ENCODE peak calls at places on chromosomes 13 and 19, in six cellular contexts. Z is lower lobe of right lung, P is IMR-90, M is brain microvascular endothelial cell, V is substantia nigra, C is heart right ventricle. B is an unnamed sample.

GRCh38 chr13:113763961-113764792 is 5.2 kb downstream of the TMEM255B start:
- DNase-seq in Z (no peak), P (no peak), M (no peak), V (no peak), C (no peak), B (no peak)

GRCh38 chr19:48308695-48309586 is 16.4 kb upstream of the EMP3 start:
- DNase-seq in Z (no peak), P (no peak), M (no peak), V (no peak), C (no peak), B (no peak)

GRCh38 chr13:72127031-72127430 is 260.0 kb upstream of the DACH1 start:
- DNase-seq in Z (no peak), P (no peak), M (no peak), V (no peak), C (no peak), B (no peak)

GRCh38 chr13:79481685-79482052 is 714 bp downstream of the NDFIP2 start:
- DNase-seq in Z (no peak), P (no peak), M (no peak), V (peak; percentile 7), C (no peak), B (peak; percentile 22)

GRCh38 chr19:30565680-30566079 is 193.5 kb downstream of the ZNF536 start:
- DNase-seq in Z (no peak), P (no peak), M (no peak), V (no peak), C (no peak), B (no peak)

GRCh38 chr19:40519352-40520322 is 52.8 kb downstream of the SPTBN4 start:
- DNase-seq in Z (no peak), P (peak; percentile 40), M (peak; percentile 10), V (peak; percentile 15), C (peak; percentile 33), B (no peak)

GRCh38 chr19:7917292-7918061 is 2.7 kb upstream of the SNAPC2 start:
- DNase-seq in Z (peak; percentile 68), P (peak; percentile 45), M (peak; percentile 29), V (peak; percentile 60), C (peak; percentile 57), B (no peak)

GRCh38 chr19:46878613-46879375 is 18.0 kb downstream of the ARHGAP35 start:
- DNase-seq in Z (no peak), P (peak; percentile 93), M (peak; percentile 91), V (peak; percentile 27), C (no peak), B (no peak)

GRCh38 chr19:13843104-13843921 is 33.6 kb upstream of the NANOS3 start:
- DNase-seq in Z (no peak), P (peak; percentile 47), M (no peak), V (no peak), C (peak; percentile 72), B (no peak)

GRCh38 chr13:79470666-79471065 is 10.3 kb upstream of the NDFIP2 start:
- DNase-seq in Z (no peak), P (no peak), M (no peak), V (no peak), C (no peak), B (no peak)

GRCh38 chr13:98478134-98479129 is 98.5 kb downstream of the STK24 start:
- DNase-seq in Z (no peak), P (peak; percentile 36), M (peak; percentile 66), V (no peak), C (no peak), B (no peak)

GRCh38 chr19:13778847-13779246 is 4.6 kb downstream of the C19orf53 start:
- DNase-seq in Z (no peak), P (no peak), M (no peak), V (no peak), C (no peak), B (no peak)

GRCh38 chr13:68152414-68152813 is 922.3 kb upstream of the PCDH9 start:
- DNase-seq in Z (no peak), P (no peak), M (no peak), V (no peak), C (no peak), B (no peak)

GRCh38 chr19:41987141-41987860 is 6.7 kb downstream of the ATP1A3 start:
- DNase-seq in Z (no peak), P (no peak), M (no peak), V (no peak), C (no peak), B (no peak)

GRCh38 chr13:68056816-68057710 is 826.9 kb upstream of the PCDH9 start:
- DNase-seq in Z (no peak), P (peak; percentile 1), M (peak; percentile 67), V (no peak), C (no peak), B (peak; percentile 8)

GRCh38 chr13:103130681-103131210 is 64.5 kb upstream of the SLC10A2 start:
- DNase-seq in Z (no peak), P (no peak), M (no peak), V (no peak), C (no peak), B (peak; percentile 6)

GRCh38 chr19:27843861-27844260 is 1369.1 kb downstream of the UQCRFS1 start:
- DNase-seq in Z (no peak), P (no peak), M (no peak), V (no peak), C (no peak), B (no peak)

GRCh38 chr13:41919031-41919740 is 41.7 kb downstream of the VWA8 start:
- DNase-seq in Z (no peak), P (no peak), M (no peak), V (peak; percentile 45), C (no peak), B (no peak)

GRCh38 chr13:77729502-77730221 is 32.2 kb downstream of the SLAIN1 start:
- DNase-seq in Z (no peak), P (no peak), M (no peak), V (no peak), C (no peak), B (no peak)

GRCh38 chr13:81383441-81383840 is 1042.5 kb upstream of the SPRY2 start:
- DNase-seq in Z (no peak), P (no peak), M (no peak), V (no peak), C (no peak), B (no peak)

DNA sequence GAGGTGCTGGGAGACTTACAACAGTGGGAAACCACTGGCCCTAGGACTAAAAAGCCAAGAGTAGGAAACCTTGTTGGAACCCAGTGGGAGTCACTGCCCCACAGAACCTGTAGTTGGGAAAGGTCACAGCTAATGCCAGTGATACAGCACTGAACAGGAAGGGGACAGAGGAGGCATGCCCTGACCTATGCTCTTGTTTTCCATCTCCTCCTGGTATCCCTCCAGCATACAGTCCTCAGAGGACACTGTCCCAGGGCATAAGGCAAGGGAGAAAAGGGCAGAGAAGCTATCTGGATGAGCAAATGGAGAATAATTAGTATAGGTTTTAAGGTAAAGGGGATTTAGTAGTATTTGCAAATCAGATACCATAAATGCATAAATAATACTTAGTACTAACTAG is 11.2 kb upstream of the TBC1D4 start:
- DNase-seq in Z (no peak), P (no peak), M (no peak), V (no peak), C (no peak), B (no peak)
- H3K27ac ChIP-seq in Z (no peak overlapping the region), P (no peak overlapping the region), M (no peak overlapping the region), V (no peak overlapping the region), C (no peak overlapping the region), B (no peak overlapping the region)

GRCh38 chr13:110283661-110284516 is 23.1 kb downstream of the COL4A1 start:
- DNase-seq in Z (no peak), P (peak; percentile 66), M (no peak), V (no peak), C (no peak), B (no peak)

GRCh38 chr13:110284809-110285519 is 22.0 kb downstream of the COL4A1 start:
- DNase-seq in Z (no peak), P (no peak), M (no peak), V (no peak), C (no peak), B (no peak)

GRCh38 chr13:110289174-110289573 is 17.8 kb downstream of the COL4A1 start:
- DNase-seq in Z (no peak), P (no peak), M (no peak), V (no peak), C (no peak), B (no peak)

GRCh38 chr13:110287031-110287828 is 19.7 kb downstream of the COL4A1 start:
- DNase-seq in Z (no peak), P (no peak), M (peak; percentile 70), V (no peak), C (no peak), B (no peak)

DNA sequence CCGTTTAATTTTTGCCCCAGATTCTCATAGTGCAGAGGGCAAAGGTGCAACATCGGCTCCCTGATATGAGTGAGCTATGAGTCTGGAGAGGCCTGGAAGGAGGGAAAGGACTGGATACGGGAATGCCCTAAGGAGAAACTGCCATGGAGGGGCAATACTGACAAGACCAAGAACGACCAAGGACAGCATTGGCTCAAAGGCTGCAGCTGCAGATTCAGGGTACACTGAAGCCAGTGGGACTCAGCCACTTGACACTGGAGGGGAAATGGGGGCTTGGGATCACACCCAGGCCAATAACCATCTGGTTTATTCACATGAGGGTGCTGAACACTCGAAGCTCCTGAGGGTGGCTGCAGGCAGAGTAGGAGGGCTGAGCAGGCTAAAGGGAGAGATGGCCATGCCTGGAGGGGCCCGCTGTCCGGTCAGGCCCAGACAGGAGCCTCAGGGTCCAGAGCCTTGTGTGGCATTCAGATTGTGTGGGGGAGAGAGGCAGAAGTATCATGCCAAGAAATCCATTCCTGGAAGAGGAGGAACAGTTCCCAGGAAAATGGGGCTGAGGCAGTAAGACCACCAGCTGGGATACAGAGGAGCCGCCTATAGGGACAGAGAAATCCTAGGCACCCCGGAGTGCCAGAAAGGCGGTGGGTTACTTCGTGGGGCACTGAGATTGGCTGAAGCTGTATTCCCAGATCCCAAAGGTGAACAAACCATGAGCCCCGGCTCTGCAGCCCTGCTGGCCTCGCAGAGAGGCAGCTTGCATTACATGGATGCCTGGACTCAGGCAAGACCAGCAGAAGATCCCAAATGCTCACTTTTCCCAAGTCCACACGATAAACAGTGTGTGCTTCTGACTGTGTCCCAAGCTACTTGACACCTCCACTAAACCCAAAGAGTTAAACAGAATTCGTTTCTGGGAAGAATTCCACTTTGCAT is 20.7 kb downstream of the COL4A1 start:
- DNase-seq in Z (no peak), P (no peak), M (no peak), V (no peak), C (no peak), B (no peak)
- H3K27ac ChIP-seq in Z (peak overlapping the region; percentile 37), P (no peak overlapping the region), M (peak overlapping the region; percentile 28), V (no peak overlapping the region), C (peak overlapping the region; percentile 63), B (no peak overlapping the region)

GRCh38 chr13:29494520-29494919 is 101.0 kb downstream of the SLC7A1 start:
- DNase-seq in Z (no peak), P (no peak), M (no peak), V (no peak), C (no peak), B (no peak)

GRCh38 chr13:29498426-29499040 is 97.0 kb downstream of the SLC7A1 start:
- DNase-seq in Z (no peak), P (no peak), M (no peak), V (no peak), C (no peak), B (no peak)

GRCh38 chr13:29496241-29496712 is 99.2 kb downstream of the SLC7A1 start:
- DNase-seq in Z (no peak), P (no peak), M (no peak), V (peak; percentile 41), C (peak; percentile 59), B (peak; percentile 56)

GRCh38 chr13:29499766-29500165 is 95.7 kb downstream of the SLC7A1 start:
- DNase-seq in Z (no peak), P (no peak), M (no peak), V (no peak), C (no peak), B (no peak)

GRCh38 chr13:29497137-29497654 is 98.3 kb downstream of the SLC7A1 start:
- DNase-seq in Z (no peak), P (peak; percentile 65), M (peak; percentile 34), V (no peak), C (peak; percentile 71), B (no peak)
- H3K27ac ChIP-seq in Z (no peak overlapping the region), P (peak overlapping the region; percentile 12), M (no peak overlapping the region), V (no peak overlapping the region), C (no peak overlapping the region), B (no peak overlapping the region)

GRCh38 chr13:49993666-49994065 is 3.2 kb upstream of the TRIM13 start:
- DNase-seq in Z (no peak), P (no peak), M (no peak), V (no peak), C (no peak), B (no peak)
- H3K27ac ChIP-seq in Z (no peak overlapping the region), P (no peak overlapping the region), M (no peak overlapping the region), V (no peak overlapping the region), C (no peak overlapping the region), B (no peak overlapping the region)

B was measured in epithelial cell of prostate.